ENCODE peak calls at places on chromosomes 16 and 17, in ten cellular contexts. Z is tibial nerve, D is transverse colon, O is sigmoid colon, J is stomach, K is A549, W is SK-N-SH, I is upper lobe of left lung, R is ovary, T is K562. Q is an unnamed sample. For H3K4me1, the result is how much of the 10 kb centered on the place peaks cover.

GRCh38 chr17:66925811-66926500 is 38.6 kb upstream of the CACNG4 start:
- DNase-seq in W (no peak), K (no peak), Z (no peak), J (no peak), R (no peak), O (no peak), D (no peak), T (no peak), I (no peak), Q (no peak)

GRCh38 chr17:55567240-55568216 is 56.3 kb upstream of the SMIM36 start:
- DNase-seq in Z (no peak), O (peak), D (no peak), I (no peak), T (peak), J (no peak), R (peak), K (no peak), W (peak), Q (no peak)

GRCh38 chr16:8878523-8878911 is 3.6 kb upstream of the LITAFD start:
- DNase-seq in O (no peak), D (no peak), K (no peak), T (no peak), R (no peak), Z (no peak), J (no peak), W (no peak), I (no peak), Q (no peak)

GRCh38 chr17:34816806-34817205 is 144.5 kb downstream of the CCT6B start:
- DNase-seq in J (no peak), I (no peak), D (no peak), T (no peak), W (no peak), O (no peak), Z (no peak), K (no peak), R (no peak), Q (no peak)

GRCh38 chr17:7313028-7313889 is 1.9 kb downstream of the GPS2 start:
- DNase-seq in R (no peak), D (no peak), J (no peak), I (no peak), W (no peak), Z (no peak), K (peak), O (no peak), T (peak), Q (no peak)

GRCh38 chr16:24540575-24541240 is 1.3 kb downstream of the RBBP6 start:
- DNase-seq in W (peak), I (no peak), O (no peak), J (no peak), T (peak), D (no peak), Z (no peak), K (no peak), R (no peak), Q (no peak)

GRCh38 chr16:71963125-71963875 is 36.9 kb downstream of the PKD1L3 start:
- DNase-seq in W (no peak), Z (no peak), T (no peak), K (no peak), R (no peak), D (no peak), O (no peak), I (no peak), J (no peak), Q (no peak)

GRCh38 chr17:69286257-69286656 is 40.7 kb downstream of the ABCA5 start:
- DNase-seq in K (no peak), R (no peak), J (no peak), O (no peak), I (no peak), D (no peak), W (no peak), T (no peak), Z (no peak), Q (no peak)

GRCh38 chr16:84703671-84704070 is 3.9 kb downstream of the USP10 start:
- DNase-seq in I (no peak), T (no peak), K (no peak), Z (no peak), D (no peak), W (no peak), R (no peak), O (peak), J (no peak), Q (no peak)

GRCh38 chr16:49600976-49601375 is 227.4 kb downstream of the C16orf78 start:
- DNase-seq in J (no peak), Z (no peak), W (no peak), R (no peak), D (no peak), O (no peak), T (no peak), I (no peak), K (no peak), Q (no peak)

GRCh38 chr16:49601541-49601940 is 227.9 kb downstream of the C16orf78 start:
- DNase-seq in W (no peak), K (no peak), Z (no peak), R (no peak), I (no peak), J (peak), D (no peak), T (no peak), O (no peak), Q (no peak)

GRCh38 chr16:49602201-49603041 is 228.8 kb downstream of the C16orf78 start:
- DNase-seq in K (no peak), Z (no peak), R (no peak), W (no peak), T (no peak), O (no peak), I (no peak), D (no peak), J (peak), Q (no peak)

GRCh38 chr16:49599281-49599680 is 225.7 kb downstream of the C16orf78 start:
- DNase-seq in K (no peak), Z (no peak), T (no peak), W (no peak), I (no peak), D (no peak), J (peak), R (no peak), O (peak), Q (no peak)

GRCh38 chr16:49600541-49600940 is 226.9 kb downstream of the C16orf78 start:
- DNase-seq in K (no peak), J (peak), R (no peak), T (no peak), W (peak), Z (no peak), O (no peak), D (no peak), I (no peak), Q (no peak)
- TF ChIP-seq EP300 in K (no peak), J (no peak), R (no peak), T (no peak), W (peak), Z (no peak), O (no peak), D (no peak), I (no peak), Q (no peak)

GRCh38 chr17:45225964-45226530 is 4.4 kb downstream of the FMNL1 start:
- DNase-seq in J (peak), I (peak), D (peak), R (no peak), K (no peak), W (no peak), Z (peak), T (peak), O (peak), Q (no peak)

GRCh38 chr17:45225051-45225700 is 3.5 kb downstream of the FMNL1 start:
- DNase-seq in T (no peak), R (no peak), O (no peak), D (no peak), K (no peak), Z (no peak), W (no peak), J (no peak), I (no peak), Q (no peak)

GRCh38 chr17:45227631-45228120 is 6.0 kb downstream of the FMNL1 start:
- DNase-seq in K (no peak), T (no peak), O (no peak), W (no peak), I (no peak), R (no peak), Z (no peak), J (no peak), D (no peak), Q (no peak)

GRCh38 chr17:45227101-45227591 is 5.5 kb downstream of the FMNL1 start:
- DNase-seq in I (no peak), J (no peak), K (no peak), W (no peak), R (no peak), D (peak), T (peak), O (no peak), Z (no peak), Q (no peak)

DNA sequence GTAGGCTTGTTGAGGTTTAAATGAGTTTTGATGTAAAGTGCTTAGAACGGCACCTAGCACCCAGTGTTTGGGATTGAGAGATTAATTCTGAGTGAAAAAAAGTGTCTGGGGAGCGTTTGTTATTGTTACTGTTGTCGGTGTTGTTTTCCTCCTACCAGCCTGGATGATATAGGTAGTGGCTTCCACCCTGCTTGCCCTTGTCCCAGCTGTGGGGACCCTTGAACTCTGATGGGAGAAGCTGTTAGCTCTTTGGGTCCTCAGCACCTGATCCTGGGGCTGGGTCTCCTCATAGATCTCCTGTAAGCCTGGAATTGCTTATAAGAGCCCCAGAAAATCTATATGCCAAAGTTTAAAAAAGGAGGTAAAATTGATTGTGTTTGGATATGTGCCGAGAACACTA is 4.9 kb downstream of the FMNL1 start:
- DNase-seq in W (no peak), O (no peak), Z (no peak), T (no peak), K (no peak), D (no peak), J (no peak), R (no peak), I (no peak), Q (no peak)
- H3K4me1 ChIP-seq in W (under half), O (under half), Z (under half), T (half or more), K (half or more), D (under half), J (under half), R (under half), I (half or more), Q (half or more)

GRCh38 chr17:48111937-48112241 is 4.3 kb downstream of the SNX11 start:
- DNase-seq in T (no peak), O (no peak), R (no peak), W (no peak), D (no peak), Z (no peak), J (no peak), I (no peak), K (no peak), Q (no peak)
- H3K4me3 ChIP-seq in T (no peak), O (no peak), R (no peak), W (no peak), D (no peak), Z (no peak), J (no peak), I (no peak), K (no peak), Q (no peak)

GRCh38 chr17:9893606-9894005 is 11.5 kb downstream of the RCVRN start:
- DNase-seq in I (no peak), R (no peak), Z (no peak), W (no peak), J (no peak), O (no peak), K (no peak), D (no peak), T (no peak), Q (no peak)
- TF ChIP-seq EP300 in I (no peak), R (no peak), Z (no peak), W (no peak), J (no peak), O (no peak), K (no peak), D (no peak), T (no peak), Q (no peak)

GRCh38 chr16:30070490-30070889 is 4.9 kb downstream of the ALDOA start:
- DNase-seq in J (no peak), Z (no peak), K (no peak), W (no peak), R (no peak), O (no peak), D (no peak), I (no peak), T (no peak), Q (no peak)

GRCh38 chr16:30067584-30067916 is 2.0 kb downstream of the ALDOA start:
- DNase-seq in Z (no peak), K (no peak), T (no peak), W (no peak), J (no peak), I (no peak), D (no peak), O (no peak), R (no peak), Q (no peak)

GRCh38 chr16:30068750-30069574 is 3.4 kb downstream of the ALDOA start:
- DNase-seq in O (no peak), K (no peak), Z (no peak), R (no peak), J (no peak), I (no peak), D (peak), T (no peak), W (peak), Q (no peak)

GRCh38 chr16:30068333-30068732 is 2.8 kb downstream of the ALDOA start:
- DNase-seq in R (no peak), T (no peak), W (no peak), D (no peak), O (no peak), K (no peak), Z (no peak), I (no peak), J (no peak), Q (no peak)

GRCh38 chr16:30069575-30070462 is 4.3 kb downstream of the ALDOA start:
- DNase-seq in D (no peak), O (peak), Z (no peak), R (peak), T (no peak), K (no peak), J (no peak), W (peak), I (no peak), Q (no peak)
- H3K4me1 ChIP-seq in D (under half), O (half or more), Z (under half), R (under half), T (half or more), K (under half), J (under half), W (under half), I (under half), Q (half or more)

DNA sequence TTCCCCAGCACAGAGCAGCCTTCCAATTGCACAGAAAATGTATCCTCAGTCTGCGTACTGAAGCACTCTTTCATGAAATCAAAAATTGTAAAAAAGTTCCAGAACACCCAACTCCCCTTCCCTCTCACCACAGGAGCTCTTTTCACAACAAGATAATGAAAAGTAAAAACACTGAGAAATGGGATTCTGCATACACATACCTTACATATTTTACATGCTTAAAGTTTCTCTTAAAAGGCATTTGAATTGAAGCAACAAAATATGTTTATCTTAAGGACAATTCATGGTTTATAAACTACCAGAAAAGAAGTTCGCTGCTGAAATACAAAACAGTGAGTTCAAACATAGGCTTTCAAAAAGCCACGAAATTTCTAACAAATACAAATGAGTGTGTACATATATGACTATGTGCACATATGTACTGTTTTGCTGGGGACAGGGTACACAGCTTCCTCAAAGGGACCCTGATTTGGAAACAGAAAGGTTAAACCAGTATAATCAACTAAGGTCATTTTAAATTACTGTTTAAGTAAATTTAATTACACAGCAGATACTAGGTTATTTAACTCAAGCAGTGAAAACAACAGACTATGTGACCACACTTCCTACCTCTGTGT is 33.8 kb downstream of the COG1 start:
- DNase-seq in R (no peak), O (no peak), K (no peak), D (no peak), I (no peak), T (no peak), W (no peak), Z (no peak), J (no peak), Q (no peak)
- H3K4me3 ChIP-seq in R (no peak), O (no peak), K (no peak), D (no peak), I (no peak), T (no peak), W (no peak), Z (no peak), J (no peak), Q (no peak)

GRCh38 chr17:45784583-45785372 is 658 bp downstream of the CRHR1 start:
- DNase-seq in Z (no peak), D (no peak), I (no peak), O (no peak), J (peak), R (no peak), K (peak), T (peak), W (peak), Q (no peak)
- TF ChIP-seq EP300 in Z (no peak), D (no peak), I (no peak), O (no peak), J (no peak), R (no peak), K (no peak), T (no peak), W (no peak), Q (no peak)

DNA sequence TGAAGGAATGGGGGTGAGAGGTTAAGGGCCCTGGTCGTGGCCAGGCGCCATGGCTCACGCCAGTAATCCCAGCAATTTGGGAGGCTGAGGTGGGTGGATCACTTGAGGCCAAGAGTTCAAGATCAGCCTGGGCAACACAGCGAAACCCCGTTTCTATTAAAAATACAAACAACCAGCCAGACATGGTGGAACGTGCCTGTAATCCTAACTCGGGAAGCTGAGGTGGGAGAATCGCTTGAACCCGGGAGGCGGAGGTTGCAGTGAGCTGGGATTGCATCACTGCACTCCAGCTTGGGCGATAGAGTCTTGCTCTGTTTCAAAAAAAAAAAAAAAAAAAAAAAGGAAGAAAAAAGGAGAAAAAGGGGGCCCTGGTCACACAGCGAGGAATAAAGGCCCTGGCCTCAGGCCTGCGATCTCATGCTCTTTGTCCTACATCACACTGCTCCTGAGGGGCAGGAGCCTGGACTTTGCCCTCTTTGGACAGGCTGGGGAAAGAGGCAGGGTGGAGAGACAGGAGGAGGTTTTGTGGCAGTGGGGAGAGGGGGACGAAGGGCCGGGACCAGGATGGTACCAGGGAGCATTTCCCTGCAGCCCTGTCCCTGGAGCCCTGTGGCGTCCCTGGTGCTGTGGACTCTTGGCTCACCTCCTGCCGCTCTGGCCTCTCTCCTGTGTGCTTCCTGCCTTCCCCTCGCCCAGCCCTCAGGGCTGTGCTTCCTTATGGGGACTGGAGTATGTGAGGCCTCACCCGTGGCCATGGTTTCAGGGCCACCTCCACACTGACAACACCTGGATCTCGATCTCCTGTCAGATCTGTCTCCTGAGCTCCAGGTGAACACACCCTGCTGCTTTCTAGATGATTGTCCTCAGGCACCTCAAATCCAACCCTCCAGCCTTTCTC is 19.7 kb upstream of the SLC25A19 start:
- DNase-seq in K (peak), Z (no peak), J (peak), D (peak), W (no peak), O (no peak), R (no peak), I (peak), T (no peak), Q (no peak)
- H3K4me1 ChIP-seq in K (under half), Z (under half), J (under half), D (under half), W (under half), O (under half), R (under half), I (under half), T (under half), Q (under half)

Q was measured in esophagus muscularis mucosa.